ENCODE peak calls at places on chromosomes 1 and 21, in eight cellular contexts. U, C, Y, H, B, L, Z and Q are unnamed samples.

GRCh38 chr1:35509558-35509957 is 47.6 kb downstream of the KIAA0319L start:
- DNase-seq in U (no peak), C (no peak), Y (no peak), H (no peak), B (no peak), L (no peak), Z (no peak), Q (no peak)

GRCh38 chr1:119713039-119713537 is 1.4 kb downstream of the PHGDH start:
- DNase-seq in U (no peak), C (no peak), Y (peak), H (peak), B (peak), L (peak), Z (peak), Q (no peak)

GRCh38 chr1:119080586-119080985 is 59.9 kb downstream of the WARS2 start:
- DNase-seq in U (no peak), C (no peak), Y (peak), H (no peak), B (peak), L (no peak), Z (peak), Q (peak)

GRCh38 chr1:175383239-175383638 is 190.7 kb upstream of the KIAA0040 start:
- DNase-seq in U (no peak), C (no peak), Y (no peak), H (no peak), B (no peak), L (no peak), Z (no peak), Q (no peak)

GRCh38 chr1:115063238-115063901 is 25.9 kb downstream of the TSPAN2 start:
- DNase-seq in U (no peak), C (peak), Y (no peak), H (no peak), B (no peak), L (no peak), Z (no peak), Q (no peak)

GRCh38 chr1:230250061-230250460 is 176.1 kb downstream of the PGBD5 start:
- DNase-seq in U (no peak), C (peak), Y (no peak), H (no peak), B (no peak), L (no peak), Z (no peak), Q (no peak)

GRCh38 chr1:66282343-66282852 is 251.6 kb upstream of the SGIP1 start:
- DNase-seq in U (peak), C (peak), Y (no peak), H (no peak), B (peak), L (peak), Z (no peak), Q (no peak)

GRCh38 chr1:196410768-196411167 is 197.5 kb downstream of the KCNT2 start:
- DNase-seq in U (no peak), C (no peak), Y (no peak), H (no peak), B (no peak), L (no peak), Z (no peak), Q (no peak)

GRCh38 chr21:15978158-15978805 is 248.5 kb downstream of the USP25 start:
- DNase-seq in U (no peak), C (no peak), Y (peak), H (no peak), B (peak), L (no peak), Z (no peak), Q (peak)

GRCh38 chr1:10900691-10901090 is 104.2 kb upstream of the CASZ1 start:
- DNase-seq in U (no peak), C (no peak), Y (peak), H (peak), B (no peak), L (no peak), Z (no peak), Q (peak)

GRCh38 chr1:117368116-117369108 is 1.2 kb downstream of the MAN1A2 start:
- DNase-seq in U (no peak), C (no peak), Y (peak), H (peak), B (no peak), L (peak), Z (peak), Q (no peak)

GRCh38 chr1:150596095-150596892 is 16.9 kb upstream of the MCL1 start:
- DNase-seq in U (no peak), C (no peak), Y (no peak), H (no peak), B (no peak), L (no peak), Z (no peak), Q (no peak)

GRCh38 chr1:107678993-107679392 is 286.0 kb downstream of the VAV3 start:
- DNase-seq in U (no peak), C (no peak), Y (no peak), H (no peak), B (no peak), L (no peak), Z (no peak), Q (no peak)

GRCh38 chr1:2967881-2968280 is 53.4 kb upstream of the ACTRT2 start:
- DNase-seq in U (no peak), C (no peak), Y (no peak), H (no peak), B (no peak), L (no peak), Z (no peak), Q (no peak)

GRCh38 chr1:53663525-53664300 is 75.3 kb downstream of the GLIS1 start:
- DNase-seq in U (no peak), C (peak), Y (no peak), H (no peak), B (no peak), L (no peak), Z (no peak), Q (no peak)

GRCh38 chr21:35491920-35492678 is 443.0 kb upstream of the RUNX1 start:
- DNase-seq in U (no peak), C (no peak), Y (no peak), H (no peak), B (no peak), L (no peak), Z (no peak), Q (no peak)

GRCh38 chr1:162357681-162358266 is 18.9 kb downstream of the SPATA46 start:
- DNase-seq in U (no peak), C (no peak), Y (peak), H (peak), B (peak), L (no peak), Z (peak), Q (peak)

GRCh38 chr1:81801834-81802531 is 1.2 kb downstream of the ADGRL2 start:
- DNase-seq in U (peak), C (no peak), Y (peak), H (peak), B (peak), L (no peak), Z (peak), Q (peak)

GRCh38 chr1:51690285-51690961 is 73.5 kb downstream of the OSBPL9 start:
- DNase-seq in U (no peak), C (no peak), Y (no peak), H (no peak), B (peak), L (no peak), Z (no peak), Q (no peak)

GRCh38 chr1:58545591-58546519 is 671 bp downstream of the OMA1 start:
- DNase-seq in U (peak), C (peak), Y (peak), H (peak), B (peak), L (peak), Z (peak), Q (peak)

GRCh38 chr21:17512245-17513213 is at the start of gene CXADR:
- DNase-seq in U (peak), C (peak), Y (peak), H (peak), B (peak), L (peak), Z (peak), Q (peak)

GRCh38 chr1:232707142-232707541 is 77.2 kb upstream of the SIPA1L2 start:
- DNase-seq in U (no peak), C (no peak), Y (no peak), H (no peak), B (no peak), L (no peak), Z (no peak), Q (no peak)

GRCh38 chr1:59431566-59432294 is 134.8 kb downstream of the FGGY start:
- DNase-seq in U (no peak), C (no peak), Y (peak), H (no peak), B (no peak), L (no peak), Z (no peak), Q (no peak)

GRCh38 chr1:155729031-155729898 is 40.4 kb downstream of the DAP3 start:
- DNase-seq in U (no peak), C (peak), Y (peak), H (peak), B (peak), L (peak), Z (peak), Q (peak)

GRCh38 chr21:46216132-46216747 is 12.3 kb downstream of the LSS start:
- DNase-seq in U (no peak), C (peak), Y (no peak), H (no peak), B (no peak), L (no peak), Z (no peak), Q (no peak)

GRCh38 chr1:64561993-64562392 is 92.1 kb downstream of the CACHD1 start:
- DNase-seq in U (no peak), C (no peak), Y (no peak), H (no peak), B (no peak), L (no peak), Z (no peak), Q (no peak)

GRCh38 chr1:5918275-5918649 is 74.0 kb downstream of the NPHP4 start:
- DNase-seq in U (no peak), C (no peak), Y (no peak), H (no peak), B (no peak), L (no peak), Z (no peak), Q (no peak)

GRCh38 chr1:10629091-10629815 is 154.5 kb downstream of the PEX14 start:
- DNase-seq in U (no peak), C (peak), Y (no peak), H (no peak), B (no peak), L (no peak), Z (no peak), Q (no peak)

GRCh38 chr1:2088434-2088833 is 38.2 kb downstream of the PRKCZ start:
- DNase-seq in U (no peak), C (no peak), Y (no peak), H (no peak), B (peak), L (no peak), Z (peak), Q (no peak)